ENCODE peak calls at places on chromosomes 7 and 10, in ten cellular contexts. B is lower lobe of right lung; D is OCI-LY7; C is fibroblast of lung; N is CD8-positive, alpha-beta memory T cell; I is adrenal gland; R is A549; E is stomach; K is uterus; G is neural progenitor cell. F is an unnamed sample.

GRCh38 chr10:93580824-93581223 is 14.4 kb downstream of the FFAR4 start:
- DNase-seq in G (peak; percentile 86), D (no peak), N (no peak), K (no peak), R (peak; percentile 56), E (no peak), C (peak; percentile 18), B (no peak), I (no peak), F (no peak)

GRCh38 chr10:117004627-117005453 is at the start of gene SHTN1:
- DNase-seq in B (peak; percentile 91), K (peak; percentile 58), I (peak; percentile 83), G (peak; percentile 70), C (peak; percentile 71), R (peak; percentile 88), E (peak; percentile 94), N (peak; percentile 2), D (no peak), F (peak; percentile 31)

GRCh38 chr10:99742240-99742639 is 10.2 kb downstream of the CUTC start:
- DNase-seq in D (no peak), E (no peak), N (no peak), I (no peak), K (no peak), C (no peak), B (no peak), R (no peak), G (no peak), F (no peak)

GRCh38 chr7:102913846-102914245 is 1.0 kb downstream of the LRRC17 start:
- DNase-seq in B (no peak), C (peak; percentile 32), N (no peak), E (no peak), I (no peak), R (no peak), G (no peak), K (no peak), D (no peak), F (no peak)

GRCh38 chr7:74083928-74084721 is 521 bp downstream of the LIMK1 start:
- DNase-seq in G (no peak), B (peak; percentile 64), D (peak; percentile 75), R (peak; percentile 58), K (peak; percentile 48), I (peak; percentile 62), C (peak; percentile 55), N (no peak), E (peak; percentile 41), F (no peak)

GRCh38 chr7:129017264-129017663 is 37.6 kb downstream of the TNPO3 start:
- DNase-seq in D (peak; percentile 12), N (no peak), I (no peak), E (no peak), B (no peak), C (no peak), G (no peak), K (no peak), R (peak; percentile 18), F (no peak)

GRCh38 chr10:31622993-31623392 is 304.0 kb downstream of the ZEB1 start:
- DNase-seq in E (no peak), R (no peak), B (no peak), N (no peak), I (no peak), K (peak; percentile 73), D (no peak), G (no peak), C (peak; percentile 68), F (no peak)

GRCh38 chr7:22488643-22489462 is 11.1 kb downstream of the STEAP1B start:
- DNase-seq in R (peak; percentile 59), G (peak; percentile 82), B (peak; percentile 51), I (peak; percentile 73), D (peak; percentile 82), E (peak; percentile 73), K (peak; percentile 56), N (peak; percentile 39), C (peak; percentile 43), F (no peak)

DNA sequence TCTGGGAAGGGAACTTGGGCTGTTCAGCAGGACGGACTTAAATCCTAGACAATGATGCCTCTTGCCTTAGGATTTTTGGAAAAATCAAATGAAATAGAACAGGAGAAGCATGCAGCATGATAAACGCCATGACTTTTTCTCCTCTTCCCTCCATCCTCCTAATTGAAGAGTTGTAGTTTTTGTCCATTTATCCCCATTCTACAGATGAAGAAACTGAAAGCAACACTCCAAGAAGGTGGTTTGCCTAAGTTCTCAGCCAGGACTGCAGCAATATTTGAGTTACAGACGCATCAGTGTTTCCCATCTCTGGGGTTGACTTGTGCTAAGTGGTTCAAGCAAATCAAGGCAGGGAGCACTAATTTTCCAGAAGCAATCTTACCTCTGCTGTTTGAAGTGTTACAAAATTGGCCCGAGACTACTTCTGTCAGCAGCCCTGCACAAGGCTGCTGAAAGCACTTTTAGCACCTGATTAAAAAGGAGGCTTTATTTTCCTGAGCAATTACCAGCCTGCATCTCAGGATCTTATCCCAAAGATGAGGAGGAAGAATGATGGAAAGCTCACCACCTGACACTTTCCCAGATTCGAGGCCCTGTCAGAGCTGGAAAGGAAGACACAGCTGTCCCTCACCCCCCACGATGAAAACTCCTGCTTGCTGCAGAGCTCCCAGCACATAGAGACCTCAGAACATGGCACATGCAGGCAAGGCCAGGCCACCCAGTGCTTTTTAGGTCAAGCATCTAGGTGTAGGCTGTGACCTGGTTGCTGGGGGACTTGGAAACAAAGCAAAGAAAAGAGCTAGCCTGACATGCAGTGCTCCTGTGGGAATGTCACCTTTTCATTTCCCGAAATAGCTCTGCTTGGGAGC is 19.7 kb upstream of the C10orf71 start:
- DNase-seq in I (no peak), R (no peak), G (no peak), K (no peak), N (no peak), E (peak; percentile 10), B (no peak), C (no peak), D (no peak), F (no peak)
- H3K27ac ChIP-seq in I (no peak overlapping the region), R (no peak overlapping the region), G (peak overlapping the region; percentile 76), K (no peak overlapping the region), N (no peak overlapping the region), E (no peak overlapping the region), B (no peak overlapping the region), C (no peak overlapping the region), D (no peak overlapping the region), F (no peak overlapping the region)

DNA sequence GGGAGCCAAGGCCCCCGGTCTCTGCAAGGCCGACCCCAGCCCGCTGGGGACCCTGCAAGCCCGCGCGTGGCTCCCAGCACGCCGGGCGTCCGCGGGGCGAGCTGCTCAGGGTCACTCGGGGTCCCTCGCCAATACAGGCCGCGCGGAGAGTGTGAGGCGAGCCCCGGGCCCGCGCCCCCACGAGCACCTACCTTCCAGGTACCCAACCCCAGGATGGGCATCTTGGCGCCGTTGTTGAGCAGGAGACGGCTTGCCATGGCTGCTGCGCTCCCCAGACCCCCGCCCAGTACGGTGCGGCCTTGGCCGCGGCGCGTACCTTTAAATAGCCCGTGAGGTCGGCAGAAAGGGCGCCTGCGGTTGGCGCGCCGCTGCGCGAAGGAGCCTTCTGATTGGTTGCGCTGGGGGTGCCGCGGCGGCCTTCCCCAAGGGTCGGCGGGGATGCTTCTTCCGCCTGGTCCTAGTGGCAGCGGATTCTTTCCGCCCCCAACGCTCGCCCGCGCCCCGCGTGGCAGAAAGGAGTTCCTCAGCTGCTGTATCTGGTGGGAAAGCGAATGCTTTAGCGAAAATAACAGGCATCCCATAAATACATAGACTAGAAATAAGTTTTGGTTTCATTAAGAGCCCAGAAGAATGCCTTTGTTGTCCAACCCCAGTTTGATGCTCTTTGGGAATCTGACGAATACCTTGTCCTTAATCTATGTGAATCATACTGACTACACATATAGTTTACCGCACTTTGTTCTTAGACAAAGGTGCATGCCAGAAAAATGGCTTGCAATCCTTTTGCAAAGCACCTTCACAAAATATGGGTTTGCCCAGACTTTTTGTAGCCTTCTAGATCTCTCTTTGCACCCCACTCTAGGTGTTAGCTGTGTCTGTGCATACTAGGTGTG is at the start of gene AKR1B1:
- DNase-seq in R (peak; percentile 98), N (peak; percentile 87), I (peak; percentile 95), K (peak; percentile 89), C (peak; percentile 90), E (peak; percentile 88), G (peak; percentile 95), B (peak; percentile 90), D (peak; percentile 96), F (no peak)
- H3K27ac ChIP-seq in R (peak within 1 kb of the TSS; percentile 94), N (peak within 1 kb of the TSS; percentile 62), I (peak within 1 kb of the TSS; percentile 96), K (peak within 1 kb of the TSS; percentile 91), C (peak within 1 kb of the TSS; percentile 72), E (peak within 1 kb of the TSS; percentile 88), G (no peak within 1 kb of the TSS), B (peak within 1 kb of the TSS; percentile 86), D (peak within 1 kb of the TSS; percentile 57), F (peak within 1 kb of the TSS; percentile 47)

DNA sequence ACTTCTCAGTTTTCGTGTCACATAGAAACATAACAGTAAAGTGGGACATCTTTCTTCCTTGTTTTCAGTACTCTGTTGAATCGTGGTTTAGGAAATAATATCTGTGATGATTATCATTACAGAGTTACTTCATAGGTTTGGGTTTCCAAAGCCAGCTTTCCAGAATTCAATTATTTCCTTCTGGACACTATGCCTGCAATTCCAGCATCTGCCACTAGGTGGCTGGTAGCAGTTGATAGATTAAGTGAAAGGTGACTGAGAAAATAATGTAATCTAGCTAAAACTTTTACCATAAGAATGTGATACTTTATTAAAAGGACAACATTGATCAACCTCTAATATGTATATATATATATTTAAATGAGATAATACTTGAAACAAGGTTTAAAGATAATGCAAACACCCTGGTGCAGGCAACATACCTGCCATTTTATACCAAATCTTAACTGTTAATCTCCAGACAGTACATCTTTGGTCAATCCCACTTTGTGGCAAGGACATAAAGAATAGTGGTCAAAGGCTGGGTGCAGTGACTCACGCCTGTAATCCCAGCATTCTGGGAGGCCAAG is 102.6 kb downstream of the SH3PXD2A start:
- DNase-seq in I (no peak), C (no peak), N (no peak), R (peak; percentile 35), E (peak; percentile 51), D (peak; percentile 24), K (no peak), G (peak; percentile 51), B (no peak), F (no peak)
- H3K27ac ChIP-seq in I (no peak overlapping the region), C (no peak overlapping the region), N (no peak overlapping the region), R (no peak overlapping the region), E (no peak overlapping the region), D (no peak overlapping the region), K (no peak overlapping the region), G (no peak overlapping the region), B (no peak overlapping the region), F (no peak overlapping the region)

GRCh38 chr10:58951087-58951486 is 225.4 kb upstream of the PHYHIPL start:
- DNase-seq in C (no peak), I (no peak), G (no peak), R (no peak), K (no peak), B (no peak), D (no peak), E (no peak), N (no peak), F (no peak)

GRCh38 chr10:58952747-58953466 is 223.5 kb upstream of the PHYHIPL start:
- DNase-seq in E (peak; percentile 46), N (no peak), G (peak; percentile 64), I (peak; percentile 69), R (peak; percentile 52), K (peak; percentile 44), B (no peak), D (peak; percentile 31), C (peak; percentile 39), F (no peak)

GRCh38 chr10:58952162-58952561 is 224.3 kb upstream of the PHYHIPL start:
- DNase-seq in K (peak; percentile 27), D (no peak), N (no peak), I (no peak), R (no peak), B (no peak), E (no peak), G (no peak), C (no peak), F (no peak)

GRCh38 chr10:58951750-58952149 is 224.7 kb upstream of the PHYHIPL start:
- DNase-seq in E (no peak), D (no peak), B (no peak), K (no peak), I (no peak), C (peak; percentile 59), N (no peak), R (no peak), G (no peak), F (no peak)

DNA sequence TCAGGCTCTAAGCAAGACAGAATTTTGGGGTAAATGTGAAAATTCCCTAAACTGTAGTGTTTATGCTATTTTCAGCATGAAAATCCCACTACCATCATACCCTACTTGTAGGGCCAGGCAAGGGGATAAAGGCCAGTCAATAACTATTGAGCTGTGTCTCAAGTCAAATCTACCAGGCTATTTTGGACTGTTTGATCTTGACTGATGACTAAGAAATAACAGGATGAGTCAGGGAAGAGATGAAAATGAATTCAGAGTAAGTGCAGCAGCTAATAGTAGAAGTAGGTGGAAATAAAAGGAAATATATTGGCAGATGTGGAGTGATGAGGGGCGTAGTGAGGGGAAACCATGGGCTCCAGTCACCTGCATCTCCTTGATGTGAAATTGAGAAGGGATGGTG is 225.8 kb upstream of the PHYHIPL start:
- DNase-seq in N (no peak), I (no peak), G (no peak), K (no peak), D (no peak), R (peak; percentile 18), B (no peak), C (peak; percentile 47), E (no peak), F (no peak)
- H3K27ac ChIP-seq in N (no peak overlapping the region), I (no peak overlapping the region), G (no peak overlapping the region), K (no peak overlapping the region), D (no peak overlapping the region), R (peak overlapping the region; percentile 19), B (no peak overlapping the region), C (no peak overlapping the region), E (no peak overlapping the region), F (no peak overlapping the region)